ENCODE peak calls at places on chromosomes 3 and 15, in seven cellular contexts. X, M, H, Y, V, N and F are unnamed samples. For H3K4me1, the result is how much of the 10 kb centered on the place peaks cover.

GRCh38 chr3:155334215-155334896 is 40.9 kb upstream of the STRIT1 start:
- DNase-seq in Y (no peak), M (no peak), H (no peak), N (no peak), X (no peak), V (no peak), F (no peak)

GRCh38 chr3:142279965-142280590 is 54.7 kb upstream of the GK5 start:
- DNase-seq in X (peak), V (no peak), N (peak), M (peak), Y (peak), H (peak), F (peak)

GRCh38 chr3:28835751-28836150 is 445.1 kb upstream of the RBMS3 start:
- DNase-seq in N (no peak), Y (peak), V (peak), M (no peak), H (no peak), X (no peak), F (no peak)

GRCh38 chr3:159366476-159366875 is 564.6 kb downstream of the MFSD1 start:
- DNase-seq in H (no peak), X (no peak), Y (no peak), M (no peak), N (no peak), V (no peak), F (no peak)

GRCh38 chr15:66655511-66655910 is 46.5 kb upstream of the SMAD6 start:
- DNase-seq in X (no peak), M (no peak), N (no peak), V (no peak), H (no peak), Y (no peak), F (no peak)

GRCh38 chr15:38620851-38621594 is 56.4 kb upstream of the RASGRP1 start:
- DNase-seq in H (no peak), V (no peak), X (no peak), N (no peak), Y (no peak), M (no peak), F (no peak)

GRCh38 chr15:90557651-90558084 is 27.9 kb downstream of the CRTC3 start:
- DNase-seq in Y (no peak), M (peak), N (peak), X (no peak), V (no peak), H (no peak), F (no peak)

GRCh38 chr3:64489361-64490044 is 198.3 kb downstream of the ADAMTS9 start:
- DNase-seq in N (no peak), X (peak), M (peak), V (peak), Y (peak), H (no peak), F (peak)

GRCh38 chr15:99993681-99994131 is 260.5 kb upstream of the LYSMD4 start:
- DNase-seq in X (no peak), M (no peak), Y (no peak), H (no peak), V (peak), N (no peak), F (no peak)

DNA sequence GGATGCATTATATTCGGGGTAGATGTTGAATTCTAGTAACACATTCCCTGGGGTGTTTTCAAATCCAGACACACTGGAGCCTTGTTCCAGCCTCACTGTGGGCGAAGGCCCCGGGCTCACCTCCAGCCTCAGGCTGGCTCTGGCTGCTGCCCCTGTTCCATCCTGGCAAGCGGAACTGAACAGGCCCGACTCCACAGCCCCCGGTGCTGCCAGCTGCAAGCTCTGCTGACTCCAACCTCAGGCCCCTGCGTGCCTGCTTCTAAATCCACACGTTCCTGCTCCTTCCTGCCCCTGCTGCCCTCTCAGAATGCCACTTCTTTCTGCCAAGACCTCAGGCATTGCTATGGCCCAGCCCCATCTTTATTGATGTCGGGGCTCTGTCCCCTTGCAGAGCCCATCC is 90.6 kb downstream of the LIPC start:
- DNase-seq in Y (no peak), M (no peak), V (no peak), H (no peak), X (no peak), N (no peak), F (no peak)
- H3K4me1 ChIP-seq in Y (under half), M (under half), V (under half), H (under half), X (under half), N (under half), F (under half)

GRCh38 chr3:120077726-120078125 is 16.5 kb downstream of the GSK3B start:
- DNase-seq in V (no peak), X (no peak), H (no peak), N (no peak), Y (no peak), M (no peak), F (no peak)
- H3K4me1 ChIP-seq in V (under half), X (under half), H (under half), N (under half), Y (under half), M (under half), F (under half)

GRCh38 chr3:153897842-153898241 is 223.3 kb upstream of the ARHGEF26 start:
- DNase-seq in Y (no peak), M (no peak), V (no peak), N (no peak), X (no peak), H (no peak), F (no peak)

GRCh38 chr3:153897025-153897723 is 224.0 kb upstream of the ARHGEF26 start:
- DNase-seq in X (no peak), N (no peak), V (no peak), H (no peak), M (no peak), Y (no peak), F (no peak)

GRCh38 chr3:153889905-153890334 is 231.3 kb upstream of the ARHGEF26 start:
- DNase-seq in X (no peak), M (no peak), V (no peak), Y (no peak), N (no peak), H (no peak), F (no peak)

GRCh38 chr3:153896197-153896596 is 225.0 kb upstream of the ARHGEF26 start:
- DNase-seq in X (no peak), V (no peak), H (no peak), M (no peak), Y (no peak), N (no peak), F (no peak)

DNA sequence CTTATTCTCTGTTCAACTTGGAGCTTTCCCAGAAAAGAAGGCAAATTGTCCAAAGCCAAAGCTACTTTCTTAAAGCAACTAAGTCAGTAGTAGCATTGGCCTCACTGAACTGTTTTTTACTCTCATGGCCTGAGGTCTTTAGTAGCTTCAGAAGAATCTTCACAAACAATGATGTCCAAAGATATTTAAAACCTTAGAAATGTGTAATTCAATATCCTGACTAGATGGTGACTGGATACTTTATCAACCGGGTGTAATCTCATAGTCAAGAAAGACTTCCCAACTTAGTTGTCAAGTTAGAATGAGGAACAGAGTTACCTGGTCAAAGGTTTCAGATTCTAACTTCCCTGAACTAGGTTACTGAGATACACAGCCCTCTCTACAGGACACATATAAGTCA is 226.3 kb upstream of the ARHGEF26 start:
- DNase-seq in N (no peak), Y (no peak), H (no peak), M (no peak), V (no peak), X (no peak), F (no peak)
- H3K4me1 ChIP-seq in N (under half), Y (under half), H (under half), M (under half), V (under half), X (under half), F (under half)

GRCh38 chr3:42489116-42489936 is 13.1 kb upstream of the VIPR1 start:
- DNase-seq in N (no peak), Y (no peak), H (no peak), X (no peak), M (no peak), V (no peak), F (no peak)
- H3K4me1 ChIP-seq in N (under half), Y (under half), H (under half), X (under half), M (under half), V (under half), F (under half)

GRCh38 chr3:190378240-190378891 is 9.6 kb upstream of the CLDN16 start:
- DNase-seq in V (no peak), X (no peak), Y (no peak), H (no peak), M (no peak), N (peak), F (no peak)
- H3K4me1 ChIP-seq in V (under half), X (under half), Y (under half), H (under half), M (under half), N (under half), F (under half)

GRCh38 chr3:136914739-136915138 is 43.0 kb upstream of the IL20RB start:
- DNase-seq in Y (no peak), X (no peak), H (no peak), M (no peak), V (no peak), N (no peak), F (no peak)
- H3K4me1 ChIP-seq in Y (under half), X (under half), H (under half), M (under half), V (under half), N (under half), F (under half)

GRCh38 chr3:188323067-188323842 is 169.3 kb downstream of the LPP start:
- DNase-seq in M (no peak), V (no peak), Y (no peak), N (no peak), X (no peak), H (no peak), F (no peak)

GRCh38 chr3:188322135-188322892 is 168.4 kb downstream of the LPP start:
- DNase-seq in H (no peak), Y (no peak), N (no peak), X (no peak), V (no peak), M (no peak), F (no peak)

GRCh38 chr3:188319569-188319968 is 165.6 kb downstream of the LPP start:
- DNase-seq in N (no peak), X (no peak), M (no peak), Y (no peak), V (no peak), H (no peak), F (no peak)

GRCh38 chr3:188321258-188321657 is 167.3 kb downstream of the LPP start:
- DNase-seq in H (no peak), X (no peak), N (no peak), V (no peak), Y (no peak), M (no peak), F (no peak)

DNA sequence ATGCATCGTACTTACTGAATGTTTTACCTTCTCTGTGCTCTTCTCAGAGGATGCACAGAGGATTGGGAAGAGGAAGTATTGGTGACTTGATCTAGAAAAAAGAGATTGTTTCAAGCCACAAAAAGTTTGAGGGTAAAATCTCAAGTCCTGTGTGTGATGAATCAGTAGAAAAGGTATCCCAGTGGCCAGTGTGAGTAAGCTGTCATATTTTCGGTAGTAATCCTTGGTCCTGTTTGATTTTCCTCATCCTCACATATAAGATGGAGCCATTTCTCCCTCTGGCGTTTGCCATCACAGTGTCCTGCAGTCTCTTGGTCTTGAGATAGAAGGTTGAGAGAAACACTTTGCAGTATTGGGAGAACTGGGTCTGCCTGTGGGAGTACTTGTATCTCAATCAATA is 166.8 kb downstream of the LPP start:
- DNase-seq in N (no peak), V (no peak), H (no peak), X (no peak), Y (no peak), M (no peak), F (no peak)
- H3K4me1 ChIP-seq in N (under half), V (under half), H (under half), X (under half), Y (under half), M (under half), F (under half)

DNA sequence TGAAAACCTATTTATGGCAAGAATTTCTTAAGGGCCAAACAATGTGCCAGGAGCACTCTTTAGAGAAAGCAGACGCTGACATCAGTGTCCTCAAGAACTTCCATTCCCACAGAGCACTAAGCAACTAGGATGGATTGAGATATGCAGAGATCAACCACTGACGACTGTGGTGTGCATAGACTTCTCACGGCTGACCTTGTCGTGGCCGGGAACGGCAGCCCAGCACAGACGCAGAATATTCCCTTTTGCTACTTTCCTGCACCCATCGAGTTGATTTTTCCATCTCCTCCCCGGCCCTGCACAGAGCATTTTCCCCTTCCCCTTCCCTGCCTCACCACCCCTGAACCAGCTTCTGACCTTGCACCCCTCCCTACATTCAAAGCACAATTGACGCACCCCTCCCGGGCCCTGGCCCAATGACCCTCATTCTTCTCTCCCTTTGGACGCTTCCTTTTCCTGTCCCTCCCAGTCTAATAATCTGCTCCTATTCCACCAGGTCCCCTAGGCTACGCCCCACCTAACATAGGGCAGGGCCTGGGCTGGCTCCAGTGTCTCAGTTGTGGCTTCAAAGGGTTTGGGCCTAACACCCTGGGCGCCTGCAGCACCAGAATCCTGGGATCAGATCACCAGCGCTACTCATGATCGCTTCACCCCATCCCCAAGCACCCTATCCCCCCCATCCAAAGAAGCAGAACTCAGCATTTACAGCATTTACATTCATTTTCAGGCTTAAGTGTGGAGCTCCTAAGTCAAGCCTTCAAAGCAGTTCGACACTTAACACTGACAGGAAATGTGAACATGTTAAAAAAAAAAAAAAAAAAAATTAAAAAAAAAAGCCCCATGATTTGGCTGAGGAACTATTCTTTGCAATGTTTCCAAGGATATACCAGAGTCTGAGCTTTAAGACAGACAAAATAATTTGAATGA is 151.2 kb downstream of the FOXP1 start:
- DNase-seq in N (no peak), H (no peak), Y (no peak), V (no peak), M (no peak), X (no peak), F (no peak)
- H3K4me1 ChIP-seq in N (under half), H (under half), Y (under half), V (under half), M (under half), X (under half), F (under half)